ENCODE peak calls at places on chromosome 5, in ten cellular contexts. S is BJ; H is CD8-positive, alpha-beta T cell; D is uterus; T is PC-3; U is MCF 10A; K is dorsolateral prefrontal cortex; B is endothelial cell; O is lung; N is nephron progenitor cell. L is an unnamed sample.

GRCh38 chr5:160869962-160870521 is 18.0 kb upstream of the ATP10B start:
- DNase-seq in S (no peak), H (no peak), D (no peak), T (no peak), U (no peak), K (no peak), B (no peak), O (no peak), N (no peak), L (no peak)

GRCh38 chr5:111748304-111748763 is 8.7 kb downstream of the NREP start:
- DNase-seq in S (peak; percentile 62), H (no peak), D (no peak), T (peak; percentile 95), U (peak; percentile 92), K (no peak), B (no peak), O (no peak), N (no peak), L (no peak)

GRCh38 chr5:177557041-177557647 is 2.8 kb upstream of the FAM193B start:
- DNase-seq in S (no peak), H (no peak), D (no peak), T (no peak), U (no peak), K (no peak), B (no peak), O (no peak), N (peak; percentile 32), L (no peak)

GRCh38 chr5:132102101-132102701 is 28.6 kb downstream of the CSF2 start:
- DNase-seq in S (no peak), H (peak; percentile 25), D (no peak), T (peak; percentile 80), U (no peak), K (no peak), B (no peak), O (no peak), N (no peak), L (no peak)

GRCh38 chr5:113250341-113250953 is 184.3 kb downstream of the TSSK1B start:
- DNase-seq in S (peak; percentile 31), H (no peak), D (peak; percentile 64), T (no peak), U (peak; percentile 18), K (no peak), B (no peak), O (no peak), N (no peak), L (no peak)

GRCh38 chr5:159034083-159034824 is 65.5 kb downstream of the EBF1 start:
- DNase-seq in S (no peak), H (no peak), D (no peak), T (peak; percentile 1), U (peak; percentile 31), K (no peak), B (no peak), O (no peak), N (peak; percentile 70), L (no peak)

GRCh38 chr5:96257904-96258303 is 175.1 kb downstream of the PCSK1 start:
- DNase-seq in S (no peak), H (no peak), D (no peak), T (peak; percentile 36), U (no peak), K (no peak), B (no peak), O (no peak), N (no peak), L (no peak)

GRCh38 chr5:139197710-139198669 is at the start of gene SIL1:
- DNase-seq in S (peak; percentile 79), H (peak; percentile 95), D (peak; percentile 98), T (peak; percentile 92), U (peak; percentile 98), K (peak; percentile 92), B (peak; percentile 99), O (peak; percentile 97), N (peak; percentile 97), L (peak; percentile 66)

GRCh38 chr5:53027913-53028312 is 38.8 kb downstream of the ITGA2 start:
- DNase-seq in S (no peak), H (no peak), D (peak; percentile 20), T (peak; percentile 74), U (peak; percentile 88), K (no peak), B (no peak), O (no peak), N (no peak), L (no peak)

DNA sequence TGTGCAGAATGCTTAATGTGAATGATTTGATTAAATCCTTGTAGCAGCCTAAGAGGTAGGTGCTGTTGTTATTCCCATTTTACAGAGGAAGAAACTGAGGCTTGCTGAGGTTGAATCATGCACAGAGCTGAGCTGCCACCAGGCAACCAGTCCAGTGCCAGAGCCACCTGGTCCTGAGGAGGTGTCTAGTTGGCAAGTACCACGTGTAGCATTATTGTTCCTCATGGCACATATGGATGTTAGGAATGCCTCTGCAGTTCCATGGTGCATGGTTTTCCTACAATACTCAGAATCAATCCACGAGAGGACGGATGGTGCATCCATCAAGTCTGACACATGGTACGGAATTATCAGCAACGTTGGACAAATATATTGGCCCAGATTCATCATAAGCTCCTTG is 8.9 kb downstream of the UBE2QL1 start:
- DNase-seq in S (no peak), H (no peak), D (no peak), T (no peak), U (no peak), K (no peak), B (no peak), O (no peak), N (no peak), L (no peak)
- TF ChIP-seq CTCF in S (no peak), H (no peak), D (no peak), T (no peak), U (no peak), K (no peak), B (no peak), O (no peak), N (no peak), L (no peak)

GRCh38 chr5:79011219-79011836 is 26.2 kb upstream of the ARSB start:
- DNase-seq in S (no peak), H (no peak), D (no peak), T (no peak), U (no peak), K (no peak), B (no peak), O (no peak), N (no peak), L (no peak)
- TF ChIP-seq CTCF in S (peak; percentile 17), H (no peak), D (no peak), T (no peak), U (no peak), K (no peak), B (no peak), O (no peak), N (no peak), L (no peak)

GRCh38 chr5:172106511-172107356 is 81.3 kb downstream of the STK10 start:
- DNase-seq in S (no peak), H (peak; percentile 53), D (peak; percentile 70), T (peak; percentile 59), U (peak; percentile 47), K (peak; percentile 72), B (peak; percentile 83), O (peak; percentile 45), N (peak; percentile 91), L (peak; percentile 58)

GRCh38 chr5:172104801-172105701 is 83.0 kb downstream of the STK10 start:
- DNase-seq in S (no peak), H (no peak), D (no peak), T (no peak), U (no peak), K (no peak), B (no peak), O (no peak), N (no peak), L (no peak)

GRCh38 chr5:172107606-172108005 is 80.4 kb downstream of the STK10 start:
- DNase-seq in S (peak; percentile 89), H (no peak), D (no peak), T (peak; percentile 57), U (peak; percentile 69), K (no peak), B (no peak), O (no peak), N (no peak), L (no peak)

GRCh38 chr5:172104021-172104420 is 84.0 kb downstream of the STK10 start:
- DNase-seq in S (no peak), H (no peak), D (no peak), T (no peak), U (no peak), K (no peak), B (no peak), O (no peak), N (no peak), L (no peak)

DNA sequence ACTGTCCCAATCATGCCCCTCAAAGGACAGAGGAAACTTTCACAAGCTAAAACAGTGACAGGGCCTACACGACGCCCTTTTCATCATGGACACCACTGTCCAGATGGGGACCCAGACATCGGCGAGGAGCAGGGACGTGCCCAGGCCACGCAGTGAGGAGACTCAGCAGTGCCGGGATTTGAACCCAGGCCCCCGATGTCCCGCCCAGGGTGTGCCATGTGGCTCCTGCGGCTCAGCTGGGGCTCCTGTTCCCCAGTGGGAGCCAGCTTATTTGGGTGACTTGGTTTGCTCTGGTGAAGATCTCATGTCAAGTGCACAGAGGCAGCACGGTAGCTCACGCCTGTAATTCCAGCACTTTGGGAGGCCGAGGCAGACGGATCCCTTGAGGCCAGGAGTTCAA is 82.2 kb downstream of the STK10 start:
- DNase-seq in S (no peak), H (no peak), D (no peak), T (no peak), U (no peak), K (no peak), B (no peak), O (no peak), N (no peak), L (no peak)
- TF ChIP-seq CTCF in S (no peak), H (no peak), D (no peak), T (no peak), U (no peak), K (no peak), B (no peak), O (no peak), N (no peak), L (no peak)

GRCh38 chr5:75239681-75240080 is 3.0 kb upstream of the ANKRD31 start:
- DNase-seq in S (no peak), H (no peak), D (no peak), T (peak; percentile 74), U (peak; percentile 43), K (no peak), B (no peak), O (no peak), N (no peak), L (no peak)
- TF ChIP-seq CTCF in S (no peak), H (no peak), D (no peak), T (no peak), U (no peak), K (no peak), B (no peak), O (no peak), N (no peak), L (no peak)

L was measured in D721Med.